ENCODE peak calls at places on chromosome 14, in five cellular contexts. One of them, this sample, is unnamed.
A peak's percentile ranks its signal among the peaks of the same experiment; 100 is the strongest.

GRCh38 chr14:103281496-103282231 is 52.4 kb upstream of the EIF5 start:
- DNase-seq in thyroid gland: no peak
- DNase-seq in heart left ventricle: no peak
- DNase-seq in gastrocnemius medialis: peak; percentile 48
- DNase-seq in A549: peak; percentile 70
- DNase-seq in this sample: no peak

GRCh38 chr14:47276931-47277330 is 398.5 kb downstream of the MDGA2 start:
- DNase-seq in thyroid gland: no peak
- DNase-seq in heart left ventricle: no peak
- DNase-seq in gastrocnemius medialis: no peak
- DNase-seq in A549: no peak
- DNase-seq in this sample: no peak

GRCh38 chr14:24634158-24634557 is at the start of gene GZMB:
- DNase-seq in thyroid gland: no peak
- DNase-seq in heart left ventricle: peak; percentile 42
- DNase-seq in gastrocnemius medialis: no peak
- DNase-seq in A549: no peak
- DNase-seq in this sample: no peak

GRCh38 chr14:89973234-89973823 is 17.6 kb downstream of the TDP1 start:
- DNase-seq in thyroid gland: peak; percentile 80
- DNase-seq in heart left ventricle: peak; percentile 71
- DNase-seq in gastrocnemius medialis: no peak
- DNase-seq in A549: peak; percentile 74
- DNase-seq in this sample: no peak

GRCh38 chr14:76950043-76951020 is 78.2 kb downstream of the IRF2BPL start:
- DNase-seq in thyroid gland: peak; percentile 70
- DNase-seq in heart left ventricle: no peak
- DNase-seq in gastrocnemius medialis: no peak
- DNase-seq in A549: no peak
- DNase-seq in this sample: no peak

GRCh38 chr14:54353694-54354093 is 43.1 kb upstream of the CDKN3 start:
- DNase-seq in thyroid gland: no peak
- DNase-seq in heart left ventricle: no peak
- DNase-seq in gastrocnemius medialis: no peak
- DNase-seq in A549: no peak
- DNase-seq in this sample: no peak

GRCh38 chr14:85437143-85437542 is 92.8 kb upstream of the FLRT2 start:
- DNase-seq in thyroid gland: no peak
- DNase-seq in heart left ventricle: no peak
- DNase-seq in gastrocnemius medialis: no peak
- DNase-seq in A549: peak; percentile 88
- DNase-seq in this sample: no peak

GRCh38 chr14:100664234-100664633 is 62.5 kb upstream of the DLK1 start:
- DNase-seq in thyroid gland: no peak
- DNase-seq in heart left ventricle: peak; percentile 26
- DNase-seq in gastrocnemius medialis: no peak
- DNase-seq in A549: no peak
- DNase-seq in this sample: no peak

GRCh38 chr14:68312884-68313725 is 479.8 kb downstream of the ZFP36L1 start:
- DNase-seq in thyroid gland: no peak
- DNase-seq in heart left ventricle: no peak
- DNase-seq in gastrocnemius medialis: no peak
- DNase-seq in A549: no peak
- DNase-seq in this sample: no peak

GRCh38 chr14:104461676-104462443 is 117.7 kb upstream of the C14orf180 start:
- DNase-seq in thyroid gland: no peak
- DNase-seq in heart left ventricle: no peak
- DNase-seq in gastrocnemius medialis: no peak
- DNase-seq in A549: no peak
- DNase-seq in this sample: no peak

GRCh38 chr14:95098984-95099599 is 58.2 kb downstream of the DICER1 start:
- DNase-seq in thyroid gland: peak; percentile 78
- DNase-seq in heart left ventricle: no peak
- DNase-seq in gastrocnemius medialis: peak; percentile 29
- DNase-seq in A549: peak; percentile 82
- DNase-seq in this sample: no peak

GRCh38 chr14:21997300-21997699 is 323.7 kb upstream of the OR4E1 start:
- DNase-seq in thyroid gland: no peak
- DNase-seq in heart left ventricle: no peak
- DNase-seq in gastrocnemius medialis: no peak
- DNase-seq in A549: peak; percentile 65
- DNase-seq in this sample: no peak

GRCh38 chr14:40280652-40281051 is 848.4 kb upstream of the FBXO33 start:
- DNase-seq in thyroid gland: no peak
- DNase-seq in heart left ventricle: no peak
- DNase-seq in gastrocnemius medialis: no peak
- DNase-seq in A549: no peak
- DNase-seq in this sample: no peak

GRCh38 chr14:31371651-31372050 is 48.7 kb downstream of the HEATR5A start:
- DNase-seq in thyroid gland: no peak
- DNase-seq in heart left ventricle: no peak
- DNase-seq in gastrocnemius medialis: no peak
- DNase-seq in A549: no peak
- DNase-seq in this sample: no peak

GRCh38 chr14:24171422-24172260 is at the start of gene REC8:
- DNase-seq in thyroid gland: peak; percentile 77
- DNase-seq in heart left ventricle: peak; percentile 80
- DNase-seq in gastrocnemius medialis: peak; percentile 32
- DNase-seq in A549: no peak
- DNase-seq in this sample: peak; percentile 38

GRCh38 chr14:59362533-59362932 is 102.6 kb downstream of the GPR135 start:
- DNase-seq in thyroid gland: no peak
- DNase-seq in heart left ventricle: no peak
- DNase-seq in gastrocnemius medialis: no peak
- DNase-seq in A549: no peak
- DNase-seq in this sample: no peak

GRCh38 chr14:59358774-59359173 is 106.4 kb downstream of the GPR135 start:
- DNase-seq in thyroid gland: no peak
- DNase-seq in heart left ventricle: no peak
- DNase-seq in gastrocnemius medialis: no peak
- DNase-seq in A549: no peak
- DNase-seq in this sample: no peak

GRCh38 chr14:59363545-59364226 is 101.5 kb downstream of the GPR135 start:
- DNase-seq in thyroid gland: no peak
- DNase-seq in heart left ventricle: no peak
- DNase-seq in gastrocnemius medialis: no peak
- DNase-seq in A549: peak; percentile 26
- DNase-seq in this sample: no peak

GRCh38 chr14:59359451-59360124 is 105.6 kb downstream of the GPR135 start:
- DNase-seq in thyroid gland: no peak
- DNase-seq in heart left ventricle: no peak
- DNase-seq in gastrocnemius medialis: no peak
- DNase-seq in A549: no peak
- DNase-seq in this sample: no peak

GRCh38 chr14:59360923-59361794 is 104.0 kb downstream of the GPR135 start:
- DNase-seq in thyroid gland: peak; percentile 96
- DNase-seq in heart left ventricle: peak; percentile 86
- DNase-seq in gastrocnemius medialis: peak; percentile 67
- DNase-seq in A549: peak; percentile 90
- DNase-seq in this sample: no peak
- H3K4me1 ChIP-seq in thyroid gland: peaks cover 18% of the 10 kb centered on the region
- H3K4me1 ChIP-seq in heart left ventricle: peaks cover 31% of the 10 kb centered on the region
- H3K4me1 ChIP-seq in gastrocnemius medialis: peaks cover 43% of the 10 kb centered on the region
- H3K4me1 ChIP-seq in A549: peaks cover 74% of the 10 kb centered on the region
- H3K4me1 ChIP-seq in this sample: peaks cover 76% of the 10 kb centered on the region

GRCh38 chr14:72013606-72014129 is 81.4 kb downstream of the RGS6 start:
- DNase-seq in thyroid gland: no peak
- DNase-seq in heart left ventricle: no peak
- DNase-seq in gastrocnemius medialis: no peak
- DNase-seq in A549: no peak
- DNase-seq in this sample: no peak

DNA sequence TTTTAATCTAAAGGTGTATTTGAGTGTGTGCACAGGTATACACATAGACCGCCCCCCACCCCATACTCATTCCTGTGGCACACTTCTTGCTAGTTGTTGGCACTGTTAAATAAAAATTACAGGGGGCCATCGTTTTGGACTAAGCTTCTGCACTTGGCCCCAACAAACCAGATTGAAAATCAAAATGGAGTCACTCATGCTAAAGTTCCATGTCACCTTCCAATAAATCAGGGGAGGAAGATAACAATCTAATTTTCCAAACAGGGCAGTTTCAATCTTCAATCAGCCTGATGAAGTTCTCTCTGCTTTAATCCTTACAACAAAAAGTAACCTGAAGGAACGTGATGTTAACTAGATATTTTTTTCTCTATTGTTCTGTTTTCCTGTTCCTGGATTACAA is 78.2 kb downstream of the RGS6 start:
- DNase-seq in thyroid gland: no peak
- DNase-seq in heart left ventricle: no peak
- DNase-seq in gastrocnemius medialis: no peak
- DNase-seq in A549: no peak
- DNase-seq in this sample: no peak
- H3K27ac ChIP-seq in thyroid gland: no peak overlapping the region
- H3K27ac ChIP-seq in heart left ventricle: no peak overlapping the region
- H3K27ac ChIP-seq in gastrocnemius medialis: no peak overlapping the region
- H3K27ac ChIP-seq in A549: no peak overlapping the region
- H3K27ac ChIP-seq in this sample: no peak overlapping the region

DNA sequence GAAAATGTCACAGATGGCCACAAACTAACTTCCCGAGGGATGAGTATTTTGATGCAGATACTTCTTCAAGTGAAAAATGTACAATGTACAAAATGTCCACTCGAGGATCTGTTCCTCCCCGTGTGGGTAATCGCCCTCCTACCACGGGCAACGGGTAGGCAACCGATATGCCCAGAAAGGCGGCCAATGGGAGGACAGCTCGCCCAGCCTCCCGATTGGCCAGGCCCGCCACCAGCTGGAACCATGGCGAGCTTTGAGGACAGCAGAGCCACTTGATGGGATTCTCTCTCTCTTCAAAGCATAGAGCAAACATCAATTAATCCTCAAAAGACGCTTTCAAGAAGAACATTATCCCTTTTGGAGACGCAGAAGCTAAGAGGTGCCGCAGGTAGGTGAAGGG is 42.2 kb downstream of the DPF3 start:
- DNase-seq in thyroid gland: no peak
- DNase-seq in heart left ventricle: no peak
- DNase-seq in gastrocnemius medialis: no peak
- DNase-seq in A549: no peak
- DNase-seq in this sample: no peak
- H3K4me1 ChIP-seq in thyroid gland: no peaks in the 10 kb centered on the region
- H3K4me1 ChIP-seq in heart left ventricle: no peaks in the 10 kb centered on the region
- H3K4me1 ChIP-seq in gastrocnemius medialis: peaks cover 48% of the 10 kb centered on the region
- H3K4me1 ChIP-seq in A549: no peaks in the 10 kb centered on the region
- H3K4me1 ChIP-seq in this sample: peaks cover 14% of the 10 kb centered on the region

GRCh38 chr14:34361504-34362011 is 100.5 kb downstream of the SPTSSA start:
- DNase-seq in thyroid gland: peak; percentile 30
- DNase-seq in heart left ventricle: no peak
- DNase-seq in gastrocnemius medialis: no peak
- DNase-seq in A549: no peak
- DNase-seq in this sample: no peak
- H3K27ac ChIP-seq in thyroid gland: no peak overlapping the region
- H3K27ac ChIP-seq in heart left ventricle: peak overlapping the region; percentile 50
- H3K27ac ChIP-seq in gastrocnemius medialis: no peak overlapping the region
- H3K27ac ChIP-seq in A549: peak overlapping the region; percentile 41
- H3K27ac ChIP-seq in this sample: no peak overlapping the region

DNA sequence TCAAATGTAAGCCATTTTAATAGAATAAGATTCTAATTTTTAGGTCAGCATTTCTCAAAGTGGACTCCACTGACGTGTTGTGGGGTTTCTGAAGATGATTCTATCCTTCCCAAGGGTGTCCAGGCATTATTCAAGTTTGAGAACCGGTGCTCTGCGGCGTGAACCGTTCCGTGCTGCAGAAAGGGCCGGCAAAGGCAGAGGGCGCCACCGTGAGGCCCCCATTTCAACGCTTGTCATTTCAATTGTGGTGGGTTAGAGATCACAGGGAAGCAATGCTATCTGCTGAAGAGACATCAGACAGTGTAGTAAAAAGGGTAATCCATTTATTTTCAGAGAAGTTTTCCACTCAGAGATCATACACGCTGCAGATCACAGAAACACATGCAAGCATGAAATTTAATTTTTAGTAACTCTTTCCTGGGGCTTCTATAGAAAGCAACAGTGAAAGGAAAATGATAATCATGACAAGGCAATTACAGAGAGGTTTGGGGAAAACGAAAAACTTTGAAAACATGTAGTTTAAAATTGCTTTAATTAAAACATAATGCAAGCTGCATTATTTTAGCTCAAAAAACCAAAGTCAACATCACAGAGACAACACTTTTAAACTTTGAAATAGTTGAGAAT is 201.7 kb downstream of the EXOC5 start:
- DNase-seq in thyroid gland: peak; percentile 54
- DNase-seq in heart left ventricle: no peak
- DNase-seq in gastrocnemius medialis: no peak
- DNase-seq in A549: peak; percentile 52
- DNase-seq in this sample: no peak
- H3K4me1 ChIP-seq in thyroid gland: no peaks in the 10 kb centered on the region
- H3K4me1 ChIP-seq in heart left ventricle: no peaks in the 10 kb centered on the region
- H3K4me1 ChIP-seq in gastrocnemius medialis: no peaks in the 10 kb centered on the region
- H3K4me1 ChIP-seq in A549: no peaks in the 10 kb centered on the region
- H3K4me1 ChIP-seq in this sample: no peaks in the 10 kb centered on the region

GRCh38 chr14:69726761-69727511 is 40.0 kb upstream of the SRSF5 start:
- DNase-seq in thyroid gland: peak; percentile 79
- DNase-seq in heart left ventricle: peak; percentile 94
- DNase-seq in gastrocnemius medialis: no peak
- DNase-seq in A549: peak; percentile 59
- DNase-seq in this sample: no peak
- H3K27ac ChIP-seq in thyroid gland: no peak overlapping the region
- H3K27ac ChIP-seq in heart left ventricle: peak overlapping the region; percentile 66
- H3K27ac ChIP-seq in gastrocnemius medialis: no peak overlapping the region
- H3K27ac ChIP-seq in A549: peak overlapping the region; percentile 79
- H3K27ac ChIP-seq in this sample: no peak overlapping the region

GRCh38 chr14:50089213-50089612 is 27.2 kb downstream of the VCPKMT start:
- DNase-seq in thyroid gland: no peak
- DNase-seq in heart left ventricle: no peak
- DNase-seq in gastrocnemius medialis: no peak
- DNase-seq in A549: no peak
- DNase-seq in this sample: no peak
- H3K4me1 ChIP-seq in thyroid gland: no peaks in the 10 kb centered on the region
- H3K4me1 ChIP-seq in heart left ventricle: no peaks in the 10 kb centered on the region
- H3K4me1 ChIP-seq in gastrocnemius medialis: no peaks in the 10 kb centered on the region
- H3K4me1 ChIP-seq in A549: peaks cover 7% of the 10 kb centered on the region
- H3K4me1 ChIP-seq in this sample: no peaks in the 10 kb centered on the region